ENCODE peak calls at places on chromosomes 7 and 10, in four cellular contexts. One of them, this sample, is unnamed.

GRCh38 chr10:109914966-109915365 is 8.3 kb downstream of the XPNPEP1 start:
- DNase-seq in CD4-positive, alpha-beta T cell: peak; percentile 32
- DNase-seq in GM03348: peak; percentile 75
- DNase-seq in lower leg skin: no peak
- DNase-seq in this sample: peak; percentile 73

GRCh38 chr7:30027065-30027456 is 559 bp upstream of the FKBP14 start:
- DNase-seq in CD4-positive, alpha-beta T cell: peak; percentile 19
- DNase-seq in GM03348: peak; percentile 24
- DNase-seq in lower leg skin: peak; percentile 27
- DNase-seq in this sample: peak; percentile 13

GRCh38 chr10:2782265-2782664 is 285.1 kb upstream of the PFKP start:
- DNase-seq in CD4-positive, alpha-beta T cell: no peak
- DNase-seq in GM03348: no peak
- DNase-seq in lower leg skin: no peak
- DNase-seq in this sample: no peak

GRCh38 chr7:45709168-45710034 is 135.2 kb downstream of the ADCY1 start:
- DNase-seq in CD4-positive, alpha-beta T cell: no peak
- DNase-seq in GM03348: peak; percentile 32
- DNase-seq in lower leg skin: peak; percentile 59
- DNase-seq in this sample: peak; percentile 89

GRCh38 chr7:128422856-128423255 is 13.1 kb upstream of the IMPDH1 start:
- DNase-seq in CD4-positive, alpha-beta T cell: no peak
- DNase-seq in GM03348: no peak
- DNase-seq in lower leg skin: no peak
- DNase-seq in this sample: no peak

GRCh38 chr7:4809091-4809591 is 33.7 kb downstream of the AP5Z1 start:
- DNase-seq in CD4-positive, alpha-beta T cell: peak; percentile 28
- DNase-seq in GM03348: no peak
- DNase-seq in lower leg skin: no peak
- DNase-seq in this sample: no peak

GRCh38 chr7:130272456-130273080 is 5.9 kb downstream of the CPA2 start:
- DNase-seq in CD4-positive, alpha-beta T cell: no peak
- DNase-seq in GM03348: peak; percentile 32
- DNase-seq in lower leg skin: no peak
- DNase-seq in this sample: no peak

GRCh38 chr10:114772496-114773196 is 48.9 kb upstream of the FHIP2A start:
- DNase-seq in CD4-positive, alpha-beta T cell: no peak
- DNase-seq in GM03348: no peak
- DNase-seq in lower leg skin: no peak
- DNase-seq in this sample: no peak

GRCh38 chr7:27650283-27650682 is 12.4 kb downstream of the HIBADH start:
- DNase-seq in CD4-positive, alpha-beta T cell: no peak
- DNase-seq in GM03348: no peak
- DNase-seq in lower leg skin: no peak
- DNase-seq in this sample: no peak